ENCODE peak calls at places on chromosomes 6 and 20, in four cellular contexts. P, R, G and F are unnamed samples.

GRCh38 chr6:158095031-158095430 is 73.0 kb downstream of the SERAC1 start:
- DNase-seq in P (no peak), R (no peak), G (no peak), F (no peak)

GRCh38 chr6:150691463-150691862 is 91.8 kb downstream of the PLEKHG1 start:
- DNase-seq in P (no peak), R (no peak), G (no peak), F (no peak)

GRCh38 chr20:21653628-21654027 is 51.8 kb upstream of the PAX1 start:
- DNase-seq in P (no peak), R (no peak), G (no peak), F (no peak)

GRCh38 chr6:111171577-111172400 is 84.5 kb downstream of the SLC16A10 start:
- DNase-seq in P (no peak), R (no peak), G (no peak), F (no peak)

GRCh38 chr20:32333988-32334885 is 23.9 kb upstream of the ASXL1 start:
- DNase-seq in P (peak), R (no peak), G (no peak), F (no peak)

GRCh38 chr6:47097092-47097945 is 55.2 kb upstream of the ADGRF1 start:
- DNase-seq in P (peak), R (no peak), G (peak), F (peak)

GRCh38 chr20:61963885-61964674 is 101.6 kb downstream of the TAF4 start:
- DNase-seq in P (no peak), R (no peak), G (no peak), F (no peak)

GRCh38 chr6:107576852-107577251 is 86.9 kb downstream of the SOBP start:
- DNase-seq in P (no peak), R (no peak), G (no peak), F (no peak)

GRCh38 chr20:62503414-62504178 is 27.8 kb upstream of the GATA5 start:
- DNase-seq in P (no peak), R (no peak), G (no peak), F (no peak)